ENCODE peak calls at places on chromosomes 2 and 18, in four cellular contexts. V, I, Z and T are unnamed samples. For H3K36me3, the result is how much of the 10 kb centered on the place peaks cover.

GRCh38 chr2:162233197-162233596 is 10.0 kb downstream of the FAP start:
- DNase-seq in Z (no peak), V (no peak), I (no peak), T (no peak)

GRCh38 chr2:74915743-74916142 is 42.7 kb upstream of the POLE4 start:
- DNase-seq in I (no peak), Z (no peak), V (no peak), T (no peak)

GRCh38 chr18:13284330-13285027 is 65.9 kb downstream of the LDLRAD4 start:
- DNase-seq in V (no peak), I (no peak), Z (no peak), T (no peak)

GRCh38 chr2:51710222-51710621 is 678.3 kb upstream of the NRXN1 start:
- DNase-seq in I (peak), V (peak), Z (no peak), T (no peak)

GRCh38 chr2:11187083-11187619 is 31.9 kb downstream of the SLC66A3 start:
- DNase-seq in I (peak), V (no peak), Z (no peak), T (no peak)

GRCh38 chr2:109174214-109174613 is 45.2 kb downstream of the SH3RF3 start:
- DNase-seq in Z (no peak), I (no peak), V (no peak), T (no peak)

GRCh38 chr2:110858135-110858737 is 125.9 kb downstream of the ACOXL start:
- DNase-seq in V (peak), Z (no peak), I (no peak), T (no peak)

GRCh38 chr18:2978208-2978607 is 34.7 kb downstream of the LPIN2 start:
- DNase-seq in V (no peak), Z (no peak), I (no peak), T (no peak)

GRCh38 chr18:3821524-3821923 is 371.6 kb downstream of the TGIF1 start:
- DNase-seq in I (no peak), V (no peak), Z (no peak), T (no peak)

GRCh38 chr2:241011751-241012510 is 13.5 kb downstream of the SNED1 start:
- DNase-seq in V (no peak), Z (peak), I (no peak), T (no peak)

GRCh38 chr2:205040323-205040722 is 495.0 kb downstream of the PARD3B start:
- DNase-seq in Z (no peak), I (no peak), V (no peak), T (no peak)

GRCh38 chr2:201795608-201796477 is 10.5 kb upstream of the CDK15 start:
- DNase-seq in V (peak), Z (no peak), I (peak), T (no peak)

GRCh38 chr2:54665436-54665856 is 58.0 kb upstream of the EML6 start:
- DNase-seq in V (peak), Z (no peak), I (peak), T (peak)

GRCh38 chr2:221780281-221780688 is 208.2 kb upstream of the EPHA4 start:
- DNase-seq in V (no peak), I (no peak), Z (no peak), T (peak)

GRCh38 chr2:148812306-148812705 is 62.7 kb upstream of the KIF5C start:
- DNase-seq in V (no peak), Z (peak), I (no peak), T (no peak)

GRCh38 chr18:2736823-2737222 is 81.3 kb downstream of the SMCHD1 start:
- DNase-seq in I (no peak), Z (no peak), V (no peak), T (no peak)

GRCh38 chr2:46648141-46648742 is 168.9 kb downstream of the TMEM247 start:
- DNase-seq in V (no peak), Z (no peak), I (no peak), T (peak)

GRCh38 chr2:151655663-151656398 is 78.4 kb downstream of the NEB start:
- DNase-seq in I (no peak), Z (no peak), V (no peak), T (no peak)

GRCh38 chr2:156405586-156405985 is 30.6 kb upstream of the GPD2 start:
- DNase-seq in I (no peak), V (no peak), Z (peak), T (no peak)

GRCh38 chr2:201264472-201265173 is 4.3 kb downstream of the CASP8 start:
- DNase-seq in V (no peak), Z (no peak), I (no peak), T (no peak)

GRCh38 chr2:111157071-111157661 is 36.5 kb downstream of the BCL2L11 start:
- DNase-seq in I (no peak), V (peak), Z (no peak), T (no peak)

GRCh38 chr2:3870997-3871396 is 167.6 kb downstream of the DCDC2C start:
- DNase-seq in Z (no peak), V (no peak), I (no peak), T (no peak)

GRCh38 chr2:170814551-170815245 is 2.0 kb upstream of the GAD1 start:
- DNase-seq in V (no peak), Z (no peak), I (no peak), T (no peak)

GRCh38 chr2:102558463-102558862 is 60.9 kb upstream of the SLC9A2 start:
- DNase-seq in V (no peak), Z (no peak), I (no peak), T (no peak)

GRCh38 chr2:105561401-105561800 is 162.6 kb upstream of the FHL2 start:
- DNase-seq in I (no peak), Z (no peak), V (no peak), T (no peak)

GRCh38 chr2:110679337-110679707 is 1.5 kb upstream of the BUB1 start:
- DNase-seq in Z (no peak), V (peak), I (no peak), T (no peak)

GRCh38 chr2:171706152-171706803 is 19.0 kb downstream of the DYNC1I2 start:
- DNase-seq in V (peak), I (no peak), Z (no peak), T (no peak)

GRCh38 chr2:43345391-43345813 is 119.0 kb upstream of the ZFP36L2 start:
- DNase-seq in Z (no peak), V (no peak), I (no peak), T (no peak)

GRCh38 chr2:37436324-37436723 is 91.9 kb downstream of the QPCT start:
- DNase-seq in I (no peak), V (no peak), Z (no peak), T (no peak)

GRCh38 chr2:112154246-112155110 is 16.3 kb downstream of the FBLN7 start:
- DNase-seq in Z (no peak), V (no peak), I (no peak), T (no peak)

GRCh38 chr18:70693196-70693595 is 404.4 kb downstream of the SOCS6 start:
- DNase-seq in Z (no peak), I (no peak), V (no peak), T (no peak)

GRCh38 chr2:198991431-198991830 is 466.3 kb downstream of the SATB2 start:
- DNase-seq in I (no peak), V (no peak), Z (no peak), T (no peak)

GRCh38 chr18:59265246-59266018 is 7.8 kb downstream of the RAX start:
- DNase-seq in Z (no peak), V (no peak), I (no peak), T (no peak)

GRCh38 chr18:47265197-47265596 is 13.7 kb upstream of the SKOR2 start:
- DNase-seq in Z (no peak), V (no peak), I (no peak), T (no peak)

GRCh38 chr2:174888136-174888535 is 117.0 kb downstream of the CHN1 start:
- DNase-seq in V (no peak), Z (no peak), I (no peak), T (no peak)

GRCh38 chr2:16238001-16238755 is 297.8 kb downstream of the MYCN start:
- DNase-seq in V (no peak), Z (no peak), I (no peak), T (no peak)

GRCh38 chr2:206443735-206444527 is 599 bp downstream of the ADAM23 start:
- DNase-seq in Z (no peak), V (peak), I (no peak), T (no peak)

GRCh38 chr2:200319587-200320337 is 13.3 kb downstream of the SPATS2L start:
- DNase-seq in V (no peak), Z (no peak), I (no peak), T (peak)

GRCh38 chr2:55047677-55048299 is 2.5 kb downstream of the RTN4 start:
- DNase-seq in V (no peak), Z (no peak), I (no peak), T (peak)

GRCh38 chr2:236576053-236576452 is 6.4 kb downstream of the ACKR3 start:
- DNase-seq in V (no peak), Z (peak), I (no peak), T (no peak)

DNA sequence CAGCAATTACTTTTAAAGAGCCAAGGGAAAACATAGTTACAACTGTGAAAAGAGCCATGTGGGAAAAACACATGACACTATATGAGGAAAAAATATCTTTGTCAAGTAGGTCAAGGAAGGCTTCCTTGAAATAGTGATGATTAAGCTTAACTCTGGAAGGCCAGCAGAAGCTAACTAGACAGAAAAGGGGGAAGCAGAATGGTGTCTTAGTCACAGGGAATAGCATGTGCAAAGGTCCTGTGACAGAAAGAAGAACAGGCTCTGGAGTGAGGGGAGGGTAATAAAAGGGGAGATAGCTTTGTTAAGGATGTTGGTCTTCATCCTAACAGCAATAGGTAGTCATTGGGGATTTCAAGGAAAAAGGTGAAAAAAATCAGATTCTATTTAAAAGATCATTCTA is 64.0 kb downstream of the ARHGAP25 start:
- DNase-seq in I (no peak), Z (no peak), V (no peak), T (no peak)
- H3K36me3 ChIP-seq in I (under half), Z (under half), V (under half), T (under half)

DNA sequence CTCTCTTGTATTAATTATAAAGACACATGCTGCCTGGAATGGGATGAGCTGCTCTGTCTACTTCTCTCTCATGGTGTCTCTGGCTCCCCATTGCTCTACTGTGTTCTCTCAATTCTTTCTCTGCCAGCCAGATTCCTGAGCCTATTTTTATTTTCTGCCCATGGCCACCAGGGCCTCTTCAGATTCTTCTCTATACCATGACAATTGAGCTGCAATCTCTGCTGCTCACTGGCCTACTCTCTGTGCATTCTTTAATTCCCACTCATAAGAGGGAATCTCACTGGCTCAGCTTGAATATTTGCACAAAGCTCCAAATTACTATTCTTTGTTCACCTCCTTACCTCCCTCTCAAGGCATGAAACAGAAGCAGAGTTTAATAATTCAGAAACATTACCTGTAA is 161.4 kb upstream of the GULP1 start:
- DNase-seq in I (no peak), V (no peak), Z (no peak), T (no peak)
- TF ChIP-seq CTCF in I (no peak), V (no peak), Z (no peak), T (no peak)

DNA sequence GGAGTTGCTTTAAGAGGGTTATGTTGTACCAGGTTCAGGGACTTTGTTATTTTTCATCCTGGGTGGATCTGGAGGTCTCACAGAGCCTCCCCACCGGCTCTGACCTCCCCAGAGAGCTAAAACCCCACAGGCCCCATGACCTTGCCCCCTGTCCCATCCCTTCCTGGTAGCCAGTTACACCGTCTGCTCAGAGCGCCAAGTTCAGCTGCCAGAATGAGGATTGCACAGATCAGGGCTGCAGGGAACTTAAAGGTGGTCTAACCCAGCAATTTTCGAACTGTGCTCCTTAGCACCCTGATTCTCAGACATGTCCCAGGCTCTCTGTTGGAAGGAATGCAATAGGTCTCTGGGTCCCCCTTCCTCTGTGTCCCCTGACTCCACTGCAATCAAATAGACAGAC is 32.1 kb downstream of the ATOH8 start:
- DNase-seq in Z (peak), I (no peak), V (no peak), T (no peak)
- H3K36me3 ChIP-seq in Z (under half), I (under half), V (under half), T (under half)

DNA sequence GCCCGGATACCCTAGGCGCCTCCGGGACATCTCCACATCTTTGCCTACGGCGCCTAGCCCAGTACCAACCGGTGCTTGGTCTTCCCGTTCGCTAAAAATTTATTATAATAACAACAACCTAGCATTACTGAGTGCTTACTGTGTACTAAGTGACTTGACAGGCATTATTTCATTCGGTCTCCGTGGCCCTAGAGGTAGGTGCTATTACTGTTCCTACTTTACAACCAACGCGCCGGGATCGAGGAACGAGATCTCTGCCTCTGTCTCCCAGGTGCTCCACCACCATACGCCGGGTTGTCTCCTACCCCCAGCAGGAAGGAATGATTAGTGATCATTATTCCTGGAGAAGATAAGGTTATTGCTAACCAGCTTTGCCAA is 657 bp upstream of the BIN1 start:
- DNase-seq in I (peak), Z (peak), V (peak), T (peak)
- TF ChIP-seq CTCF in I (no peak), Z (no peak), V (peak), T (peak)

DNA sequence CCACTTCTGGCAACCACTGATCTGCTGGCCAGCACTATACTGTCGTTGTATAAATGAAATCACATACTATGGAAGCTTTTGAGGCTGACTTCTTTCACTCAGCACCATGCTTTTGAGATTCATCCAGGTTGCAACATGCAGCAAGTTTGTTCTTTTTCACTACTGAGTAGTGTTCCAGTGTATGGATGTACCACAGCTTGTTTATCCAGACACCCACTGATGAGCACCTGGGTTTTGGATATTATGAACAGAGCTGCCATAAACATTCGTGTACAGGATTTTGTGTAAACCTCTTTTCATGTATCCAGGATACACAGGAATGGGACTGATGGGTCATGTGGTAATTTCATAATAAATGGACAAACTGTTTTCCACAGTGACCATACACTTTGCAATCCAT is 10.7 kb downstream of the ERCC3 start:
- DNase-seq in I (no peak), V (no peak), Z (no peak), T (no peak)
- H3K36me3 ChIP-seq in I (half or more), V (under half), Z (half or more), T (half or more)

DNA sequence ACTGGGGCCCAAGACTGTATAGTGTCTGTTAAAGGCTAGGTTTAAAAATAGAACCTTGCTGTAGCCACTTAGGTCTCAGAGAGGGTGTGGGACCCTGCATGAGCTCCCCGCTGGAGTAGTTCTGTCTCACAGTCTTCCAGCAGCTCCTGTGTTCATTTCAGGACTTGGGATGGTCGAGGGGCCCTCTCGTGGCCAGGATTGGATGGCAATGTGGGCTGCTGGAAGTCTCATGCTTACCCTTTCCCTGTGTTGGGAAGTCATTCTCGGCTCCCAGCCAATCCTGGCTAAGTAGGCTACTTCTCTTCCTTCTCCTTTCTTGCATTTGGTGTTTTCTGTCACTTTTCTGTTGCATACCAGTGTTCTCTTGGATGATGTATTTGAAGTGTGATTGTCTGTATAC is 284.0 kb upstream of the GCFC2 start:
- DNase-seq in V (no peak), Z (no peak), I (no peak), T (no peak)
- TF ChIP-seq CTCF in V (no peak), Z (no peak), I (no peak), T (no peak)

GRCh38 chr18:25075793-25076192 is 276.2 kb downstream of the ZNF521 start:
- DNase-seq in V (no peak), I (no peak), Z (no peak), T (no peak)
- H3K36me3 ChIP-seq in V (under half), I (under half), Z (under half), T (under half)

DNA sequence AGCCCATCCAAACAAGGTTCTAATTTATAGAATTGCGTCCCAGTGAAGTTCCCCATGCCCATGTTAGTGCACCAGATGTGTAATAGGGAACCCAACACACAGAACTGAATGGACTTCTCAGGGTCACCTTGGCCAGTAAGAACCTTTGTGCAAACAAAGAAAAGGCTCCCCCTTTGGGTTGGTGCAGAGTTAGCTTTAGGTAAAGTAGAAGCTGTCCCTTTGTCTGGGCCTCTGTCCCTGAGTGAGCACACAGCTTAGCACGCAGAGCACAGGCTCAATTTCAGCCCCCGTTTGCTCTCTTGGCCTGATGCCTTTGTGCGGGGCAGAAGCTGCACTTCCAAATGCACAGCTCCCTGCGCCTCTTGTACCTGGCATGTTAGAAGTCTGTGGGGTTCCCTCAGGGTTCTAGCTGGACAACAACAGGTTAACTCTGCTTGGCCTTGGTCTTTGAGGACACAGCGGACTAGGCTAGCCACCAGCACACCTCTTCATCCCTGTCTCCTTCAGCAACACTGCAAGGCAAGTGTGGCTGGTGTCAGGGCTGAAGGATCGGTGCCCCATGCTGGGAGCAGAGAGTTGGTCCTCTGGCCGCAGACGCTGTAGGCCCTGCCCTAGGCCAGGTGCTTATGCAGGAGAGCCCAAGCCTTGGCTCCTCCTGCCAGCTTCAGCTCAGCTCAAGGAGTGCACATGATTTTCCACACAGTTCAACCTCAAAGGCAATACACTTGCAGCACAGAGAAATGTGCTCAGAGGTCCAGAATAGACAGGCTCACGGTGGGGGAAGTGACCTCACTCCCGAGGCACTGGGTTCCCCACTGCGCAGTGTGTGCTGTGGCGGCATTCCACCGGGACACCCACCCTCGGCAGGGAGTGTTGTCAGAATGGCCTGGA is 73.3 kb upstream of the FOSL2 start:
- DNase-seq in I (no peak), Z (no peak), V (no peak), T (no peak)
- TF ChIP-seq CTCF in I (no peak), Z (no peak), V (no peak), T (no peak)

GRCh38 chr2:70987386-70987785 is 7.3 kb downstream of the TEX261 start:
- DNase-seq in Z (no peak), I (no peak), V (no peak), T (no peak)
- H3K36me3 ChIP-seq in Z (half or more), I (under half), V (under half), T (under half)

GRCh38 chr2:129667586-129667985 is 311.9 kb upstream of the RAB6C start:
- DNase-seq in V (no peak), I (no peak), Z (no peak), T (no peak)

GRCh38 chr2:129658430-129658829 is 321.0 kb upstream of the RAB6C start:
- DNase-seq in V (no peak), I (no peak), Z (no peak), T (no peak)

DNA sequence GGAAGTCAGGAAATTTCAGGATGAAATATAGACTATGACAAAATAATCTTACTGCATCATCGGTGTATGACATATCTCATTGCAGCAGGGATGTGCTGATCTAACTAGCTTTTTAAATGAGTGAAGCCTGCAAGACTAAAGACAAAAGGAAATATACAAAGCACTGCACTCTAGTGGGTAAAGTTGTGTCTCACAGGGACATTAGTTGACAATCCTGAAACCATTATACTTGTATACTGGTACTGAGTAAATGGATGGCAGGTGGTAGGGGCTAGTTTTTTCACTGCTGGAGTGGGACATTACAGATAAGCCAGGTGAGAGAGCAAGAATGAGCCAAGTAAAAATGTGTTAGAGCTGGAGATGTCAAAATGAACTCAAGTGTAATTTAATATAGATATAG is 317.5 kb upstream of the RAB6C start:
- DNase-seq in Z (no peak), V (no peak), I (no peak), T (no peak)
- TF ChIP-seq CTCF in Z (no peak), V (no peak), I (no peak), T (no peak)